ENCODE peak calls at places on chromosomes 13 and 19, in eight cellular contexts. G is stomach, M is sigmoid colon, N is HCT116, V is endothelial cell of umbilical vein, F is breast epithelium, B is transverse colon, W is GM23338. H is an unnamed sample.

GRCh38 chr19:28864577-28865042 is 348.3 kb downstream of the UQCRFS1 start:
- DNase-seq in G (peak; percentile 82), M (no peak), N (no peak), V (no peak), F (no peak), B (peak; percentile 35), W (no peak), H (no peak)

GRCh38 chr13:45120967-45121366 is 657 bp downstream of the GTF2F2 start:
- DNase-seq in G (no peak), M (no peak), N (no peak), V (no peak), F (no peak), B (no peak), W (no peak), H (no peak)

GRCh38 chr13:100887729-100888151 is 213.1 kb upstream of the TMTC4 start:
- DNase-seq in G (no peak), M (no peak), N (no peak), V (peak; percentile 86), F (no peak), B (no peak), W (no peak), H (no peak)

GRCh38 chr19:29694669-29695627 is 20.1 kb downstream of the C19orf12 start:
- DNase-seq in G (peak; percentile 82), M (peak; percentile 95), N (no peak), V (peak; percentile 51), F (peak; percentile 78), B (peak; percentile 85), W (peak; percentile 85), H (no peak)

GRCh38 chr13:41456768-41457588 is at the start of gene RGCC:
- DNase-seq in G (peak; percentile 79), M (peak; percentile 82), N (peak; percentile 10), V (peak; percentile 74), F (no peak), B (peak; percentile 82), W (peak; percentile 83), H (no peak)

GRCh38 chr19:52248256-52248655 is 21.1 kb upstream of the ZNF766 start:
- DNase-seq in G (peak; percentile 61), M (no peak), N (peak; percentile 16), V (peak; percentile 46), F (no peak), B (peak; percentile 66), W (peak; percentile 83), H (no peak)

GRCh38 chr19:51246153-51246552 is 4.7 kb upstream of the SIGLECL1 start:
- DNase-seq in G (no peak), M (no peak), N (no peak), V (no peak), F (no peak), B (no peak), W (peak; percentile 16), H (no peak)

GRCh38 chr13:64723735-64724134 is 2506.4 kb downstream of the PCDH9 start:
- DNase-seq in G (no peak), M (no peak), N (peak; percentile 80), V (peak; percentile 97), F (no peak), B (no peak), W (peak; percentile 15), H (peak; percentile 81)

GRCh38 chr13:48493076-48493765 is 39.7 kb downstream of the RCBTB2 start:
- DNase-seq in G (no peak), M (no peak), N (no peak), V (peak; percentile 28), F (no peak), B (no peak), W (no peak), H (no peak)

GRCh38 chr13:29548722-29549446 is 46.6 kb downstream of the SLC7A1 start:
- DNase-seq in G (no peak), M (no peak), N (no peak), V (peak; percentile 92), F (no peak), B (no peak), W (no peak), H (no peak)

GRCh38 chr19:54096642-54097106 is 3.9 kb downstream of the OSCAR start:
- DNase-seq in G (no peak), M (peak; percentile 68), N (peak; percentile 19), V (no peak), F (no peak), B (peak; percentile 42), W (peak; percentile 62), H (no peak)

GRCh38 chr19:27746691-27747380 is 1466.1 kb downstream of the UQCRFS1 start:
- DNase-seq in G (peak; percentile 39), M (peak; percentile 62), N (no peak), V (no peak), F (peak; percentile 59), B (peak; percentile 21), W (peak; percentile 77), H (no peak)

GRCh38 chr13:57799624-57800023 is 168.1 kb downstream of the PCDH17 start:
- DNase-seq in G (no peak), M (no peak), N (no peak), V (no peak), F (no peak), B (no peak), W (no peak), H (no peak)

GRCh38 chr19:56476671-56477428 is at the start of gene ZNF667:
- DNase-seq in G (no peak), M (no peak), N (no peak), V (peak; percentile 3), F (no peak), B (no peak), W (peak; percentile 4), H (no peak)

GRCh38 chr13:103839460-103839859 is 773.2 kb upstream of the SLC10A2 start:
- DNase-seq in G (no peak), M (no peak), N (no peak), V (no peak), F (no peak), B (no peak), W (no peak), H (no peak)

GRCh38 chr13:38180670-38181069 is 169.0 kb upstream of the UFM1 start:
- DNase-seq in G (no peak), M (no peak), N (no peak), V (no peak), F (no peak), B (no peak), W (no peak), H (no peak)

GRCh38 chr13:33976965-33977364 is 159.0 kb downstream of the RFC3 start:
- DNase-seq in G (no peak), M (no peak), N (no peak), V (no peak), F (no peak), B (no peak), W (no peak), H (no peak)

GRCh38 chr13:57640582-57640981 is 9.0 kb downstream of the PCDH17 start:
- DNase-seq in G (no peak), M (no peak), N (no peak), V (no peak), F (no peak), B (no peak), W (no peak), H (no peak)

GRCh38 chr19:55641376-55642152 is 762 bp downstream of the ZNF580 start:
- DNase-seq in G (no peak), M (peak; percentile 75), N (no peak), V (no peak), F (no peak), B (no peak), W (peak; percentile 67), H (no peak)

GRCh38 chr13:100128373-100128772 is 39.5 kb downstream of the PCCA start:
- DNase-seq in G (no peak), M (no peak), N (no peak), V (no peak), F (no peak), B (no peak), W (no peak), H (no peak)

GRCh38 chr13:83229574-83230300 is 652.5 kb downstream of the SLITRK1 start:
- DNase-seq in G (no peak), M (no peak), N (no peak), V (no peak), F (no peak), B (no peak), W (no peak), H (no peak)

GRCh38 chr13:33931397-33931987 is 113.5 kb downstream of the RFC3 start:
- DNase-seq in G (no peak), M (no peak), N (peak; percentile 46), V (peak; percentile 39), F (no peak), B (no peak), W (peak; percentile 82), H (peak; percentile 2)

GRCh38 chr19:29667941-29668340 is 2.7 kb downstream of the PLEKHF1 start:
- DNase-seq in G (peak; percentile 59), M (peak; percentile 60), N (no peak), V (no peak), F (peak; percentile 38), B (peak; percentile 56), W (no peak), H (no peak)

GRCh38 chr13:45142440-45143345 is 22.4 kb downstream of the GTF2F2 start:
- DNase-seq in G (no peak), M (no peak), N (peak; percentile 83), V (peak; percentile 49), F (no peak), B (no peak), W (no peak), H (no peak)

GRCh38 chr19:35596366-35596999 is 10.5 kb downstream of the PMIS2 start:
- DNase-seq in G (no peak), M (no peak), N (no peak), V (no peak), F (no peak), B (no peak), W (peak; percentile 61), H (no peak)

GRCh38 chr19:18646535-18647370 is 9.9 kb downstream of the KLHL26 start:
- DNase-seq in G (no peak), M (no peak), N (no peak), V (no peak), F (no peak), B (no peak), W (no peak), H (no peak)
- H3K27ac ChIP-seq in G (no peak overlapping the region), M (no peak overlapping the region), N (no peak overlapping the region), V (no peak overlapping the region), F (peak overlapping the region; percentile 48), B (no peak overlapping the region), W (no peak overlapping the region), H (no peak overlapping the region)

GRCh38 chr13:112959206-112959605 is 9.8 kb upstream of the MCF2L start:
- DNase-seq in G (no peak), M (peak; percentile 53), N (no peak), V (no peak), F (no peak), B (no peak), W (no peak), H (no peak)
- TF ChIP-seq POLR2AphosphoS5 in G (peak; percentile 21), M (peak; percentile 36), N (no peak), V (no peak), F (no peak), B (peak; percentile 5), W (no peak), H (no peak)

DNA sequence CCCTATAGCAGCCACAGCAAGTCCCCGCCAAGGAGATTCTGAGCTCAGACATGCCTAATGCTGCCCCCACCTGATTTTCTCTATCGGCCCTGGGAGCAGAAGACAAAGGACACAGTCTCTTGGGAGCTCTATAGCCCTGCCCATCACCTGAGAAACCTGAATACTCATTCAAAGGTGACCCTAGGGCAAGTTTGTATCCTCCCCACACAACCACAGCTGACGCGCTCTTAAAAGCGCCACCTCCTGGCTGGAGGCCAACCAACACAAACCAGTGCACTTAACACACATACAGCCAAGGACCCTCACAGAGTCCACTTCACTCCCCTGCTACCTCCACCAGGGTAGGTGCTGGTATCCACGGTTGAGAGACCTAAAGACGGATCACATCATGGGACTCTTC is 8.8 kb upstream of the IGFL4 start:
- DNase-seq in G (no peak), M (no peak), N (no peak), V (no peak), F (no peak), B (no peak), W (peak; percentile 89), H (no peak)
- TF ChIP-seq CTCF in G (no peak), M (no peak), N (no peak), V (no peak), F (no peak), B (no peak), W (peak; percentile 86), H (peak; percentile 27)

GRCh38 chr19:6103894-6104293 is 6.4 kb downstream of the RFX2 start:
- DNase-seq in G (no peak), M (no peak), N (no peak), V (no peak), F (no peak), B (no peak), W (no peak), H (no peak)
- H3K27ac ChIP-seq in G (no peak overlapping the region), M (peak overlapping the region; percentile 89), N (no peak overlapping the region), V (peak overlapping the region; percentile 76), F (peak overlapping the region; percentile 76), B (peak overlapping the region; percentile 64), W (no peak overlapping the region), H (no peak overlapping the region)